ENCODE peak calls at places on chromosomes 7 and 10, in ten cellular contexts. T, I, V, R, G, F, N, A, U and M are unnamed samples.

GRCh38 chr7:84389242-84389641 is 194.7 kb upstream of the SEMA3A start:
- DNase-seq in T (no peak), I (no peak), V (no peak), R (no peak), G (no peak), F (no peak), N (no peak), A (peak), U (no peak), M (no peak)

GRCh38 chr10:69573056-69573806 is at the start of gene NEUROG3:
- DNase-seq in T (no peak), I (no peak), V (no peak), R (no peak), G (no peak), F (peak), N (no peak), A (peak), U (no peak), M (no peak)

GRCh38 chr10:129936923-129937300 is 27.2 kb downstream of the EBF3 start:
- DNase-seq in T (no peak), I (peak), V (no peak), R (no peak), G (no peak), F (no peak), N (no peak), A (no peak), U (no peak), M (no peak)

GRCh38 chr7:1961776-1962276 is 270.9 kb downstream of the MAD1L1 start:
- DNase-seq in T (peak), I (no peak), V (peak), R (no peak), G (peak), F (no peak), N (peak), A (no peak), U (no peak), M (no peak)

GRCh38 chr7:74178632-74179031 is 4.5 kb downstream of the EIF4H start:
- DNase-seq in T (peak), I (no peak), V (peak), R (no peak), G (peak), F (no peak), N (peak), A (no peak), U (no peak), M (no peak)

GRCh38 chr7:75637854-75638606 is 100.7 kb downstream of the HIP1 start:
- DNase-seq in T (no peak), I (no peak), V (no peak), R (no peak), G (no peak), F (no peak), N (no peak), A (no peak), U (no peak), M (no peak)

GRCh38 chr7:52017802-52018679 is 701.4 kb upstream of the COBL start:
- DNase-seq in T (no peak), I (peak), V (no peak), R (peak), G (no peak), F (no peak), N (no peak), A (no peak), U (no peak), M (no peak)

GRCh38 chr7:46279290-46279689 is 358.2 kb upstream of the IGFBP3 start:
- DNase-seq in T (no peak), I (no peak), V (no peak), R (no peak), G (no peak), F (no peak), N (no peak), A (no peak), U (no peak), M (no peak)

GRCh38 chr7:128874140-128875031 is 11.7 kb downstream of the ATP6V1F start:
- DNase-seq in T (no peak), I (peak), V (no peak), R (no peak), G (no peak), F (peak), N (no peak), A (no peak), U (no peak), M (no peak)

GRCh38 chr7:14606101-14606500 is 296.4 kb downstream of the DGKB start:
- DNase-seq in T (no peak), I (no peak), V (peak), R (no peak), G (no peak), F (no peak), N (peak), A (no peak), U (no peak), M (no peak)

GRCh38 chr7:71558806-71559205 is 426.9 kb downstream of the GALNT17 start:
- DNase-seq in T (no peak), I (no peak), V (no peak), R (no peak), G (no peak), F (no peak), N (no peak), A (no peak), U (no peak), M (no peak)

GRCh38 chr7:100433592-100434296 is 2.6 kb downstream of the PPP1R35 start:
- DNase-seq in T (no peak), I (no peak), V (no peak), R (no peak), G (no peak), F (no peak), N (no peak), A (no peak), U (no peak), M (no peak)

GRCh38 chr10:44192435-44192834 is 192.5 kb downstream of the CXCL12 start:
- DNase-seq in T (no peak), I (no peak), V (no peak), R (no peak), G (no peak), F (no peak), N (no peak), A (no peak), U (no peak), M (no peak)

GRCh38 chr10:31142026-31142425 is 110.4 kb upstream of the ZNF438 start:
- DNase-seq in T (peak), I (no peak), V (peak), R (no peak), G (peak), F (no peak), N (peak), A (no peak), U (no peak), M (no peak)

GRCh38 chr10:71429929-71430328 is 33.2 kb downstream of the CDH23 start:
- DNase-seq in T (no peak), I (no peak), V (no peak), R (no peak), G (no peak), F (no peak), N (no peak), A (peak), U (no peak), M (no peak)

GRCh38 chr7:63233881-63234280 is 764.8 kb upstream of the ZNF722 start:
- DNase-seq in T (no peak), I (no peak), V (no peak), R (no peak), G (no peak), F (no peak), N (no peak), A (peak), U (no peak), M (no peak)

GRCh38 chr7:363626-364025 is 73.7 kb downstream of the FOXL3 start:
- DNase-seq in T (no peak), I (peak), V (no peak), R (no peak), G (no peak), F (peak), N (no peak), A (no peak), U (no peak), M (peak)

GRCh38 chr10:60441515-60441914 is 51.8 kb upstream of the ANK3 start:
- DNase-seq in T (no peak), I (no peak), V (peak), R (peak), G (peak), F (no peak), N (peak), A (no peak), U (no peak), M (no peak)

GRCh38 chr10:104232613-104233102 is 494 bp upstream of the CFAP43 start:
- DNase-seq in T (no peak), I (no peak), V (no peak), R (no peak), G (no peak), F (no peak), N (no peak), A (no peak), U (peak), M (no peak)

GRCh38 chr7:140689199-140690152 is 7.0 kb upstream of the NDUFB2 start:
- DNase-seq in T (no peak), I (no peak), V (no peak), R (no peak), G (no peak), F (no peak), N (no peak), A (peak), U (no peak), M (no peak)

GRCh38 chr7:55774327-55775050 is 88.1 kb downstream of the SEPTIN14 start:
- DNase-seq in T (no peak), I (no peak), V (no peak), R (no peak), G (no peak), F (no peak), N (no peak), A (no peak), U (no peak), M (no peak)

GRCh38 chr10:56823849-56824248 is 462.8 kb upstream of the ZWINT start:
- DNase-seq in T (no peak), I (no peak), V (no peak), R (peak), G (no peak), F (no peak), N (no peak), A (peak), U (no peak), M (no peak)

GRCh38 chr10:114261116-114261515 is 22.1 kb downstream of the VWA2 start:
- DNase-seq in T (peak), I (no peak), V (no peak), R (no peak), G (peak), F (no peak), N (peak), A (peak), U (no peak), M (no peak)

GRCh38 chr7:42986781-42987248 is 54.6 kb downstream of the MRPL32 start:
- DNase-seq in T (no peak), I (no peak), V (no peak), R (no peak), G (no peak), F (no peak), N (no peak), A (no peak), U (no peak), M (no peak)

DNA sequence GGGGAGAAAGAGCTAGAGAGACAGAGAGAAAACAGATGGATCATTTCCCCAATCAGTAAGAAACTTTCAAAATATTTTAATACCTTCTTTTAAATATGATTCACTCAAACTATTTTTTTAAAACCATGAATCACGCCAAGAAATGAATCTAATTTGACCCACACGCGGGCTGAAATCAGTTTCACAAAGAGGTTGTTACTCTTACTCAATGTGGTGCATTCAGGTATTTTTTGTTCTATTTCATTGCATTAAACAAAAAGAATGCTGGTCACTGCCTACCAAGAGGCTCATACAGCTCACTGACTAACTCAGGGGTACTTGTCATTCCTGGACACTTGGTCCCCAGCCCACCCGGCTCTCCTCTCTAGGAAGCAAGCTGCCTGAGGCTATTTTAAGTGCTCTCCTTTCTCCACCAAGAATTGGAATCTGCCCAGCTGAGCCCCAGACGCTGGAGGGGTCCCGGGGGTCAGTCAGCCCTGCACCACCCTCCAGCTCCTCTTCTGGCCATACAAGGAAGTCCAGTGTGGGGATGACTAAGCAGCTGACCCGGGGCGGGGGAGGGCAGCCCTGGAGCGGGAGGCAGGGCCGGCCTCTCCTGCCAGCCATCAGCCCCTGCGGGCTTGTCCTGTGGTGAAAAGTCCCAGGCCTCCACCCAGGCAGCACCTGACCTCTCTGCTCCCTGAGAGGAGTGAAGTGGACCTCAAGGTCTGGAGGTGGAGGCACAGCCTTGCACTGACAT is 21.7 kb upstream of the PFKP start:
- DNase-seq in T (peak), I (peak), V (peak), R (peak), G (peak), F (peak), N (peak), A (no peak), U (peak), M (no peak)
- TF ChIP-seq CTCF in T (peak), I (no peak), V (peak), R (no peak), G (peak), F (no peak), N (peak), A (no peak), U (no peak), M (no peak)

GRCh38 chr10:74233281-74233680 is 82.3 kb downstream of the ADK start:
- DNase-seq in T (no peak), I (no peak), V (no peak), R (no peak), G (no peak), F (no peak), N (no peak), A (no peak), U (no peak), M (no peak)

GRCh38 chr10:74238031-74238431 is 87.0 kb downstream of the ADK start:
- DNase-seq in T (no peak), I (no peak), V (no peak), R (no peak), G (peak), F (no peak), N (peak), A (no peak), U (no peak), M (no peak)

GRCh38 chr10:74231375-74231774 is 80.4 kb downstream of the ADK start:
- DNase-seq in T (no peak), I (no peak), V (peak), R (peak), G (peak), F (no peak), N (peak), A (no peak), U (no peak), M (no peak)

DNA sequence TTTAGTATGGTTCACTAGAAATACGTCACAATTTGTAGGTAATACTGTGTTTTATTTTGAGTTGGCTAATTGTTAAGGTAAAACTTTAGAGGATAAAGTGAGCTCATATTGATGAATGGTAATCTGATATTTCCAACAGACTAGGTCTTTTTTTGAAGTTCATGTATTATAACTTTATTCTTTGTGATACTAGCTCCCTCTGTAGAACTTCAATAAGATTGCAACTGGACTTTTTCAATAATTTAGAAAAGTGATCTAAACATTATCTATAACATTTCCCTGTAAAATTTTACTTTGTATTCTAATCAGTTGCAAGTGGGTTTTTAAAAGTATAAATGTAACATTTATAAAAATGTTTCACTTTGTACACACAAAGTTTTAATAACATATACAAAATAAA is 83.5 kb downstream of the ADK start:
- DNase-seq in T (no peak), I (no peak), V (peak), R (no peak), G (peak), F (no peak), N (peak), A (no peak), U (no peak), M (no peak)
- TF ChIP-seq CTCF in T (peak), I (peak), V (peak), R (peak), G (peak), F (peak), N (peak), A (no peak), U (peak), M (peak)

GRCh38 chr7:106957766-106958165 is 86.7 kb upstream of the PRKAR2B start:
- DNase-seq in T (no peak), I (no peak), V (peak), R (no peak), G (no peak), F (no peak), N (no peak), A (no peak), U (no peak), M (peak)

GRCh38 chr7:106962751-106963150 is 81.8 kb upstream of the PRKAR2B start:
- DNase-seq in T (no peak), I (no peak), V (no peak), R (no peak), G (no peak), F (no peak), N (no peak), A (no peak), U (no peak), M (no peak)

GRCh38 chr7:106964455-106964854 is 80.0 kb upstream of the PRKAR2B start:
- DNase-seq in T (no peak), I (no peak), V (no peak), R (no peak), G (no peak), F (no peak), N (peak), A (no peak), U (no peak), M (no peak)

GRCh38 chr7:106959753-106960152 is 84.8 kb upstream of the PRKAR2B start:
- DNase-seq in T (no peak), I (no peak), V (no peak), R (no peak), G (no peak), F (no peak), N (no peak), A (no peak), U (no peak), M (no peak)
- TF ChIP-seq CTCF in T (no peak), I (no peak), V (no peak), R (no peak), G (no peak), F (no peak), N (no peak), A (no peak), U (no peak), M (peak)

GRCh38 chr10:115963848-115964247 is 309.2 kb downstream of the GFRA1 start:
- DNase-seq in T (no peak), I (no peak), V (peak), R (no peak), G (no peak), F (no peak), N (peak), A (no peak), U (no peak), M (no peak)
- TF ChIP-seq CTCF in T (peak), I (no peak), V (peak), R (peak), G (peak), F (no peak), N (peak), A (no peak), U (no peak), M (no peak)

DNA sequence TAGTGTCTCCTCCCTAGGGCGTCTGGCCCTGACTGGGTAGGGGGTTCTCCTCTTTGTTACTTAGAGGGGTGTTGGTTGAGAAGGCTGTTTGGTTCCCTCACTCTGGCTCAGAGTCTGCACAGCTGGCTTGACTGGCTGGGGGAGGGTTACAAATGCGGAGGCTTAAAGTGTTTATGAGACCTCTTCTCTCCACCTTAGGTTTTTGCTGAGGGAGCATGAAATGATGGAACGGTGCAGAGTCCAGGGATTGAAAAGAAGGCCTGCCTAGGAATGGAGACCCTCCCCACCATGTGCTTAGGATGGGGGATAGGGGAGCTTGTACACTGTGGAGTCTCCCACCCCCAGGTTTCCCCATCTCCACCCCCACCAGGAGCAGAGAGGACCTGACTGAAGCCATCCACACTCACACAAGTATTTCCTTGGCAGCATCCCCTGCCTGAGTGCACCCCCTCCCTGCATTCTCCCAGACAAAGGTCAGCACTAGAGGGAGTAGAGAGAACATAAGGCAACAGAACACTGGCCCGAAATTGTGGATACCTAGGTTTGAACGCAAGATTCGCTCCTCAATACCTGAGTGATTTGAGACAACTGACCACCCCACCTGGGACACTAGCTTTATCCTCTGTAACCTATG is 1.7 kb upstream of the LDB1 start:
- DNase-seq in T (no peak), I (no peak), V (peak), R (no peak), G (peak), F (no peak), N (peak), A (no peak), U (peak), M (no peak)
- TF ChIP-seq CTCF in T (peak), I (no peak), V (peak), R (no peak), G (peak), F (no peak), N (peak), A (no peak), U (peak), M (no peak)

GRCh38 chr7:130721486-130722277 is 12.3 kb downstream of the KLF14 start:
- DNase-seq in T (peak), I (peak), V (peak), R (peak), G (peak), F (peak), N (peak), A (peak), U (peak), M (peak)
- TF ChIP-seq CTCF in T (peak), I (peak), V (peak), R (peak), G (peak), F (peak), N (peak), A (no peak), U (peak), M (peak)

DNA sequence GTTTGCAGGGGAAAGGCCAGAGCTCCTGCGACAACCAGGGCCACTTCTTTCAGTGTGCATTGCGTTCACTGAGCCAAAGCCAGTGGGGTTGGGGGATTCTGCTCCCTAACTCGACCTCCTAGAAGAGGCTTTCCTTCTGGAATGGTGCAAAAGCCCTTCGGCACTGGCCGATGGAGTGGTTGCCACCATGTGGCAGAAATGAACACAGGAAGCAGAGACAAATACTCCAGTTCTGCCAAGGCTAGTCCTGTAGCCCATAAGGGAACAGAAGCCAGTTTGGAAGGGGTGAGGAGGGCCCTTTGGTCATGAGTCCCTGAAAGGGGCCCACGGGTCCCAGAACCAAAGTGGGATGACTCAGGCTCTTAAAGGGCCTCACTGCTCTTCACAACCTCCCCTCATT is 29.7 kb upstream of the ACSL5 start:
- DNase-seq in T (no peak), I (no peak), V (peak), R (no peak), G (no peak), F (no peak), N (no peak), A (no peak), U (no peak), M (no peak)
- TF ChIP-seq CTCF in T (peak), I (peak), V (no peak), R (no peak), G (no peak), F (no peak), N (no peak), A (no peak), U (no peak), M (no peak)

GRCh38 chr7:94276797-94277196 is 117.9 kb upstream of the COL1A2 start:
- DNase-seq in T (no peak), I (no peak), V (peak), R (peak), G (peak), F (no peak), N (peak), A (no peak), U (no peak), M (no peak)
- TF ChIP-seq CTCF in T (peak), I (peak), V (peak), R (peak), G (peak), F (no peak), N (peak), A (no peak), U (peak), M (no peak)